ENCODE peak calls at places on chromosomes 2 and 18, in eight cellular contexts. T, N, H, S, Z, G, O and W are unnamed samples. For H3K4me1, the result is how much of the 10 kb centered on the place peaks cover.

GRCh38 chr2:118584380-118584779 is 263.1 kb downstream of the EN1 start:
- DNase-seq in T (no peak), G (no peak), H (no peak), N (no peak), Z (no peak), S (no peak), O (no peak), W (no peak)

GRCh38 chr2:24834733-24835395 is 41.6 kb downstream of the CENPO start:
- DNase-seq in N (no peak), G (no peak), O (no peak), T (no peak), Z (no peak), H (no peak), S (no peak), W (no peak)

GRCh38 chr2:215451012-215451756 is 15.3 kb upstream of the FN1 start:
- DNase-seq in N (no peak), G (no peak), Z (no peak), T (no peak), S (no peak), O (no peak), H (no peak), W (no peak)

GRCh38 chr2:215460682-215461081 is 24.8 kb upstream of the FN1 start:
- DNase-seq in S (no peak), N (peak), T (no peak), Z (no peak), O (no peak), G (no peak), H (no peak), W (no peak)

GRCh38 chr2:96408631-96409542 is 73.3 kb downstream of the NCAPH start:
- DNase-seq in O (no peak), S (no peak), G (no peak), Z (no peak), T (peak), H (no peak), N (peak), W (peak)

GRCh38 chr2:205892141-205893064 is 193.6 kb downstream of the INO80D start:
- DNase-seq in S (peak), H (no peak), G (no peak), O (peak), T (no peak), Z (peak), N (peak), W (peak)

GRCh38 chr2:200860092-200860795 is 4.2 kb downstream of the CLK1 start:
- DNase-seq in T (peak), G (no peak), H (peak), Z (no peak), S (no peak), O (no peak), N (no peak), W (peak)

GRCh38 chr2:30446602-30447148 is 371 bp upstream of the LCLAT1 start:
- DNase-seq in O (no peak), Z (no peak), N (no peak), H (no peak), G (no peak), T (no peak), S (no peak), W (no peak)

GRCh38 chr2:206477296-206477695 is 34.0 kb downstream of the ADAM23 start:
- DNase-seq in G (no peak), O (no peak), Z (no peak), H (no peak), S (no peak), N (peak), T (no peak), W (no peak)

GRCh38 chr18:27696148-27696547 is 480.8 kb downstream of the CDH2 start:
- DNase-seq in G (no peak), N (no peak), Z (no peak), S (no peak), T (no peak), O (no peak), H (no peak), W (no peak)

GRCh38 chr2:221569342-221570278 is 2.5 kb downstream of the EPHA4 start:
- DNase-seq in O (no peak), N (no peak), T (no peak), Z (no peak), S (no peak), G (no peak), H (no peak), W (no peak)

GRCh38 chr2:78979380-78980238 is 45.9 kb upstream of the REG3G start:
- DNase-seq in N (no peak), T (no peak), O (peak), G (no peak), H (peak), Z (no peak), S (no peak), W (peak)

GRCh38 chr18:55116855-55117254 is 157.6 kb upstream of the CCDC68 start:
- DNase-seq in H (no peak), T (no peak), G (no peak), O (no peak), Z (no peak), N (no peak), S (no peak), W (no peak)

GRCh38 chr2:25649790-25650189 is 23.6 kb downstream of the DTNB start:
- DNase-seq in N (no peak), O (no peak), S (no peak), H (no peak), Z (no peak), G (no peak), T (no peak), W (no peak)

GRCh38 chr2:163182764-163183354 is 344.3 kb upstream of the KCNH7 start:
- DNase-seq in G (peak), O (no peak), Z (no peak), H (no peak), S (no peak), N (peak), T (no peak), W (no peak)

GRCh38 chr2:204012081-204012653 is 75.6 kb downstream of the ICOS start:
- DNase-seq in H (no peak), Z (no peak), G (no peak), T (no peak), O (peak), N (no peak), S (peak), W (no peak)

GRCh38 chr2:151361674-151362380 is 4.4 kb downstream of the TNFAIP6 start:
- DNase-seq in O (no peak), N (no peak), Z (no peak), T (no peak), G (peak), H (no peak), S (no peak), W (no peak)

GRCh38 chr18:32405588-32405987 is 65.1 kb downstream of the GAREM1 start:
- DNase-seq in Z (no peak), H (no peak), G (no peak), O (no peak), S (no peak), T (no peak), N (no peak), W (no peak)

GRCh38 chr2:130985206-130985779 is 108.0 kb downstream of the FAM168B start:
- DNase-seq in S (no peak), Z (no peak), H (no peak), T (no peak), O (no peak), N (no peak), G (no peak), W (no peak)

GRCh38 chr2:68769586-68770270 is 35.1 kb downstream of the ARHGAP25 start:
- DNase-seq in Z (no peak), H (no peak), S (no peak), N (no peak), G (no peak), O (no peak), T (no peak), W (no peak)

GRCh38 chr18:31649894-31650719 is 34.3 kb downstream of the B4GALT6 start:
- DNase-seq in H (no peak), O (no peak), Z (no peak), S (no peak), T (no peak), G (no peak), N (no peak), W (no peak)

GRCh38 chr2:39431592-39432316 is 5.3 kb downstream of the MAP4K3 start:
- DNase-seq in T (no peak), G (no peak), N (peak), H (no peak), O (no peak), Z (no peak), S (no peak), W (no peak)

GRCh38 chr2:127035212-127035611 is 71.7 kb downstream of the BIN1 start:
- DNase-seq in S (no peak), N (no peak), H (no peak), G (no peak), T (no peak), Z (peak), O (no peak), W (no peak)

GRCh38 chr2:67180841-67181240 is 216.3 kb upstream of the ETAA1 start:
- DNase-seq in G (no peak), S (no peak), T (no peak), O (no peak), N (no peak), Z (no peak), H (no peak), W (no peak)

GRCh38 chr2:67186871-67187270 is 210.3 kb upstream of the ETAA1 start:
- DNase-seq in Z (no peak), N (no peak), S (no peak), G (no peak), T (no peak), O (no peak), H (no peak), W (no peak)

GRCh38 chr2:67182884-67183283 is 214.2 kb upstream of the ETAA1 start:
- DNase-seq in S (no peak), Z (no peak), T (no peak), O (no peak), G (no peak), H (no peak), N (no peak), W (no peak)
- H3K4me1 ChIP-seq in S (under half), Z (under half), T (under half), O (under half), G (under half), H (under half), N (under half), W (under half)

DNA sequence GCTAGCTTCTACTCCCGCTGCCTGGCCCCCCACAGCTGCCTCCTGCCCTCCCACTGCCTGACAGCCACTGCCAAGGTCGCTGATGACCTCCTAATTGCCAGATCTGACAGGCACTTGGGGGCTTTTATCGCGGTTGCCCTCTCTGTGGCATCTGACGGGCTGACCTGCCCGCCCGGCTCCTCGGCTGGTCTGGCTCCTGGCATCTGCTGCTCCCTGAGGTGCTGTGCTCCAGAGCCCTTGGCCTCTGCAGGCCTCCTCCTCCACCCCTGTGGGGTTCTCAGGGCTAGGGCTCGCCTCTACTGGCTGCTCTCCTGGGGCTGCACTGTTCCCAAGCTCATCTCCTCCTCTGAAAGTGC is 43.1 kb downstream of the INHBB start:
- DNase-seq in S (peak), H (no peak), G (no peak), Z (no peak), O (peak), T (peak), N (no peak), W (peak)
- H3K4me3 ChIP-seq in S (no peak), H (no peak), G (no peak), Z (no peak), O (no peak), T (no peak), N (no peak), W (no peak)

GRCh38 chr2:74002515-74003391 is 18.0 kb downstream of the TET3 start:
- DNase-seq in G (no peak), H (peak), S (peak), T (peak), N (peak), O (peak), Z (peak), W (peak)
- TF ChIP-seq POLR2A in G (no peak), H (peak), S (no peak), T (peak), N (peak), O (no peak), Z (peak), W (peak)

GRCh38 chr2:98761909-98762308 is 31.0 kb upstream of the MGAT4A start:
- DNase-seq in T (no peak), O (no peak), G (no peak), S (no peak), H (no peak), N (no peak), Z (no peak), W (no peak)
- H3K4me1 ChIP-seq in T (under half), O (under half), G (under half), S (under half), H (under half), N (under half), Z (under half), W (under half)

DNA sequence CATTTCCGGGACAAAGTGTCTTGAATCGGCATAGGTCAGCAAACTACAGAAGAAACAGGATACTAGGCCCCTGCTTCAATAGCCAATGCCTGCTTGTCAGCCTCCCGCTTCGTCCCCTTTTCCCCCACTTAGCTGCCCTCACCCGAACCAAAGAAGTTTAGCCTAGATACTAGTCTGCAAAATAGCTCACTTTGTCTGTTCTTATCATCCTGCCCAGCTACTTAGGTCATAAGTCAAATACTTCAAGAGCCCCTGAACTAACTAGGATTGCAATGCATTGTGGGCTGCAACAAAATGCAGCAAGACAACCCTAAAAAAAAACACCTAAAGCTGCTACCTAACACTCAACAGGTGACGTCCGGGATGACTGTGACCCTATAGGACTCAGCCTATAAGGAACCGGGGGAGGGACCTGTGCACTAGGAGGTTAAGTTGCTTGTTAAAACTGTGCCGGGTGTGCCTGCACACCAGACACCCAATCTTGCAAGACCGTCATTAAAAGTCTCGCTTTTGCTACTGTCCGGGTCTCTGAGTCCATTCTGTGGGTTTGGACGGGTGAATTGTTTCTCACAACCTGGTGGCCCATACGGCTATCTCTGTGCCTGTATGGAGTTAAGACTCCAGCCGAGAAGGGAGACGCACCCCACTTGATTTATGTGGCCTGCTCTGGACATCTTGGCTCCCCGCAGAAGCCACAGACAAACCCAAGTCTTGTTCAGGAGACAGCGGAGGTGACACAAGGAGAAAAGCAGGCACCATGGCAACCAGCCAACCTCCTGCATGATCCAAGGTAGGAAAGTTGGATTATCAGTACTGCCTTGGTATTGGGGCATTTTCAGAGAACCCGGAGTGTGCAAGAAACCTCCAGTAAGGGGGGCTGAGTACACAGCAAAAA is 105.9 kb downstream of the HIBCH start:
- DNase-seq in N (no peak), H (peak), O (no peak), S (no peak), T (peak), G (no peak), Z (no peak), W (no peak)
- H3K4me3 ChIP-seq in N (no peak), H (no peak), O (no peak), S (no peak), T (no peak), G (no peak), Z (no peak), W (no peak)

GRCh38 chr2:288002-288742 is at the start of gene ALKAL2:
- DNase-seq in O (peak), H (peak), T (peak), Z (no peak), G (no peak), S (no peak), N (no peak), W (no peak)

GRCh38 chr2:285990-286389 is 1.9 kb downstream of the ALKAL2 start:
- DNase-seq in Z (no peak), O (no peak), N (no peak), H (no peak), S (no peak), G (no peak), T (no peak), W (no peak)

GRCh38 chr2:285506-285905 is 2.4 kb downstream of the ALKAL2 start:
- DNase-seq in H (no peak), O (no peak), G (no peak), N (peak), S (no peak), Z (no peak), T (no peak), W (no peak)

GRCh38 chr2:287471-287885 is 413 bp downstream of the ALKAL2 start:
- DNase-seq in S (no peak), T (peak), G (no peak), N (peak), H (peak), O (peak), Z (no peak), W (peak)

DNA sequence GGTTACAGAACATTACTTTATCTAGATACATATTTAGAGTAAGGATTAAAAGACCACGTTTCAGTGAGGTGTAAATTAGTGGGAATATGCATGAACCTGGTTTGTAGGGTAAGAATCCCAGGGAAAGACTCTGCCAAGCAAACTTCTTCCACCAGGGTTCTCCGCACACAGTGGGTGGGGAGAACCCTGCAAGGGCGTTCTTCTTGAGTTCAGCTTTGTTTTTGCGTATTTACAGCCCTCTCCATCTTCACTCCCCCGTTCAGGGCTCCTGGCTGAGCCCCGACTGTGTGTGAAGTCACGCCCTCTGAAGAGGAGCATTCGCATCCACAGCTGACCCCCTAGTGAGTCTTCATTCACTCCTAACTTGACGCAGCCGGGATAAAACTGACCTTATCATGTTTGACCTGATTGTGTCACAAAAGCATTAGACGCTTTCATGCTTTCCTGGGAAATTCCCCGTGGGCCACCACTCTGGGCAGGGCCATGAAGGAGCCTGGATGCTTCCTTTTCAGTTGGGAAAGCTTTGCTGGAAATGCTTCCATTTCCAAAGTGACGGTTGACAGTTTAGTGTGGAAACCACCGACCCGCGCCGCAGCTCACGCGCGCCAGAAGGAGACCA is 1.0 kb downstream of the ALKAL2 start:
- DNase-seq in N (no peak), Z (no peak), O (no peak), G (no peak), T (peak), S (no peak), H (peak), W (no peak)
- TF ChIP-seq POLR2A in N (no peak), Z (no peak), O (no peak), G (no peak), T (no peak), S (no peak), H (peak), W (no peak)

GRCh38 chr2:88608184-88608583 is 19.1 kb downstream of the EIF2AK3 start:
- DNase-seq in O (no peak), N (no peak), T (no peak), H (no peak), S (no peak), G (no peak), Z (no peak), W (no peak)

GRCh38 chr2:88615822-88616221 is 11.4 kb downstream of the EIF2AK3 start:
- DNase-seq in T (no peak), H (no peak), N (no peak), Z (no peak), O (no peak), S (no peak), G (no peak), W (no peak)

GRCh38 chr2:88614497-88615157 is 12.6 kb downstream of the EIF2AK3 start:
- DNase-seq in O (no peak), G (no peak), H (no peak), Z (no peak), S (no peak), N (no peak), T (no peak), W (no peak)

DNA sequence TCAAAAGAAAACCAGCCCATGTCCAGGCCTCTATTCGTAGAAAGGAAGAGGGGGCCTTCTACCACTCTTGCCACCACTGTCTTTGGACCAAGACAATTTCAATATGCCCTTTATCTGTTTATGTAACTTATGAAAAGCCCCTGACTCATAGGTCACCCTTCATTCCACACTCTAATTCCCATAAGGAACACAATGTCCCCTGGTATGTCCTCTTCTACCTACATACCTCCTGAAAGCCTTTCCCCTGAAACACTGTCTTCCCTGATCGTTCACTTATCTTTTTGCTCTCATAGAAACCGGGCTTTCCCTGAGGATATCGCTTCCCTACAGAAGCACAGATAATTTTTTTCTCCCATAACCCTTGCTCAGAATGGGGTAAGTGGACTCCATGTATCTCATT is 13.3 kb downstream of the EIF2AK3 start:
- DNase-seq in S (no peak), G (no peak), T (no peak), N (no peak), Z (no peak), O (no peak), H (no peak), W (no peak)
- H3K4me1 ChIP-seq in S (under half), G (under half), T (under half), N (under half), Z (under half), O (under half), H (under half), W (under half)

DNA sequence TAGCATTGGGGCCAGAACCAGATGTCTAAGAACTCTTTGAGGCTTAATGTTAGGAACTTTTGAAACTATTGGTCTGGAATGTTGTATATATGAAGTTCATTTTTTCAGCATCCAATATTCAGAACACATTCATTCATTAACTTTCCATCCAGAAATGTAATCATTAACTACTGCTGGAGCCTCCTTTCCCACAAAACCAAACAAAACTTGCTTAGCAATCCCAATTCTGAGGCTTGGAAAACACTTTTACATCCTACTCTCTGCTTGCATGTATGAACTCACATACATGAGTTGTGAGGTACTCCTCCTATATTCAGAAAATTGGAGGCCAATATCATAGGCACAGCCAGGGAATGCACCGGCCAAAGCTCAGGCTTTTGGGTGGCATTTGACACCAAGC is 841 bp upstream of the LRATD1 start:
- DNase-seq in G (no peak), Z (no peak), N (no peak), O (no peak), H (no peak), T (no peak), S (no peak), W (no peak)
- H3K4me3 ChIP-seq in G (no peak), Z (peak), N (no peak), O (peak), H (no peak), T (no peak), S (peak), W (peak)

GRCh38 chr2:23497536-23497935 is 112.6 kb downstream of the KLHL29 start:
- DNase-seq in Z (no peak), N (no peak), G (no peak), T (no peak), O (no peak), H (no peak), S (no peak), W (no peak)
- TF ChIP-seq POLR2A in Z (no peak), N (no peak), G (no peak), T (no peak), O (no peak), H (no peak), S (no peak), W (no peak)